ENCODE peak calls at places on chromosomes 16 and 17, in five cellular contexts. One of them, this sample, is unnamed.

GRCh38 chr17:35084987-35085386 is 21.5 kb upstream of the RFFL start:
- DNase-seq in caudate nucleus: no peak
- DNase-seq in AG08395: peak
- DNase-seq in HS-27A: no peak
- DNase-seq in endodermal cell: no peak
- DNase-seq in this sample: peak

GRCh38 chr16:78789556-78789955 is 690.1 kb downstream of the WWOX start:
- DNase-seq in endodermal cell: no peak
- DNase-seq in HS-27A: no peak
- DNase-seq in caudate nucleus: no peak
- DNase-seq in AG08395: no peak
- DNase-seq in this sample: no peak

GRCh38 chr16:14303654-14304394 is 232.7 kb downstream of the MRTFB start:
- DNase-seq in HS-27A: no peak
- DNase-seq in caudate nucleus: no peak
- DNase-seq in endodermal cell: peak
- DNase-seq in AG08395: peak
- DNase-seq in this sample: no peak

GRCh38 chr16:49010396-49010795 is 271.2 kb downstream of the CBLN1 start:
- DNase-seq in AG08395: peak
- DNase-seq in caudate nucleus: no peak
- DNase-seq in endodermal cell: no peak
- DNase-seq in HS-27A: no peak
- DNase-seq in this sample: no peak

GRCh38 chr17:9410285-9410684 is 165.3 kb downstream of the STX8 start:
- DNase-seq in endodermal cell: no peak
- DNase-seq in HS-27A: no peak
- DNase-seq in AG08395: no peak
- DNase-seq in caudate nucleus: no peak
- DNase-seq in this sample: no peak

GRCh38 chr17:9003355-9004131 is 17.8 kb upstream of the NTN1 start:
- DNase-seq in AG08395: no peak
- DNase-seq in endodermal cell: peak
- DNase-seq in caudate nucleus: no peak
- DNase-seq in HS-27A: no peak
- DNase-seq in this sample: no peak

GRCh38 chr17:75689441-75689873 is 22.3 kb downstream of the SAP30BP start:
- DNase-seq in endodermal cell: no peak
- DNase-seq in HS-27A: no peak
- DNase-seq in caudate nucleus: no peak
- DNase-seq in AG08395: no peak
- DNase-seq in this sample: no peak

GRCh38 chr16:22948058-22948602 is 134.2 kb downstream of the HS3ST2 start:
- DNase-seq in endodermal cell: peak
- DNase-seq in HS-27A: no peak
- DNase-seq in AG08395: peak
- DNase-seq in caudate nucleus: peak
- DNase-seq in this sample: no peak

GRCh38 chr17:42553866-42554249 is 1.1 kb downstream of the HSD17B1 start:
- DNase-seq in endodermal cell: no peak
- DNase-seq in HS-27A: no peak
- DNase-seq in caudate nucleus: no peak
- DNase-seq in AG08395: no peak
- DNase-seq in this sample: no peak

This sample was measured in A172.